ENCODE peak calls at places on chromosomes 2 and 18, in nine cellular contexts. B is A549; Z is ascending aorta; Q is mammary epithelial cell; R is lower lobe of right lung; L is small intestine; W is stomach; A is CD4-positive, CD25-positive, alpha-beta regulatory T cell; T is neural progenitor cell. K is an unnamed sample. For H3K4me1, the result is how much of the 10 kb centered on the place peaks cover.

GRCh38 chr2:7845332-7845731 is 836.5 kb upstream of the ID2 start:
- DNase-seq in Q (peak), T (no peak), L (no peak), W (no peak), A (no peak), Z (no peak), B (no peak), R (no peak), K (no peak)

GRCh38 chr2:175627405-175627804 is 374.7 kb downstream of the LNPK start:
- DNase-seq in B (no peak), A (no peak), Z (no peak), L (no peak), W (no peak), R (no peak), Q (no peak), T (no peak), K (no peak)

GRCh38 chr2:118861242-118861641 is 13.8 kb upstream of the EN1 start:
- DNase-seq in Z (peak), A (no peak), B (no peak), W (no peak), R (no peak), L (no peak), Q (no peak), T (no peak), K (no peak)

GRCh38 chr2:203758841-203759691 is 52.6 kb downstream of the CD28 start:
- DNase-seq in A (no peak), Z (no peak), Q (peak), R (no peak), L (no peak), T (no peak), W (peak), B (peak), K (no peak)

GRCh38 chr2:142869461-142870106 is 7.9 kb upstream of the KYNU start:
- DNase-seq in A (no peak), L (peak), T (no peak), Q (no peak), Z (no peak), B (peak), R (no peak), W (no peak), K (no peak)

GRCh38 chr2:233853353-233853752 is 982 bp downstream of the HJURP start:
- DNase-seq in T (no peak), R (no peak), Q (peak), B (peak), W (peak), A (no peak), L (no peak), Z (no peak), K (no peak)

GRCh38 chr2:75429036-75429435 is 131.7 kb downstream of the EVA1A start:
- DNase-seq in B (no peak), R (no peak), L (no peak), Z (no peak), T (no peak), W (peak), Q (no peak), A (no peak), K (no peak)

GRCh38 chr18:59180150-59180845 is 39.7 kb upstream of the GRP start:
- DNase-seq in R (no peak), W (no peak), L (no peak), Q (peak), B (no peak), Z (no peak), A (no peak), T (no peak), K (no peak)

GRCh38 chr18:35513181-35513932 is 15.6 kb upstream of the INO80C start:
- DNase-seq in A (no peak), Q (peak), R (no peak), L (no peak), T (peak), B (peak), Z (peak), W (no peak), K (peak)

GRCh38 chr2:172372436-172372835 is 55.0 kb upstream of the ITGA6 start:
- DNase-seq in Z (no peak), Q (peak), T (no peak), B (no peak), R (no peak), W (no peak), A (no peak), L (no peak), K (no peak)

GRCh38 chr2:150478206-150478974 is 9.1 kb downstream of the RND3 start:
- DNase-seq in Z (no peak), Q (peak), A (no peak), T (peak), W (no peak), L (no peak), R (no peak), B (no peak), K (peak)
- H3K4me1 ChIP-seq in Z (under half), Q (half or more), A (under half), T (under half), W (half or more), L (under half), R (half or more), B (half or more), K (half or more)

GRCh38 chr2:39118786-39119499 is 1.9 kb downstream of the SOS1 start:
- DNase-seq in T (no peak), B (no peak), Q (peak), L (peak), R (no peak), W (no peak), A (peak), Z (no peak), K (no peak)
- H3K4me1 ChIP-seq in T (under half), B (under half), Q (under half), L (under half), R (half or more), W (half or more), A (under half), Z (under half), K (under half)

GRCh38 chr2:112691761-112692370 is 29.0 kb upstream of the NT5DC4 start:
- DNase-seq in T (no peak), B (peak), Z (no peak), Q (no peak), L (no peak), A (no peak), W (no peak), R (no peak), K (no peak)

GRCh38 chr2:112686348-112687217 is 34.2 kb upstream of the NT5DC4 start:
- DNase-seq in R (no peak), B (no peak), Z (no peak), L (no peak), W (no peak), T (no peak), Q (no peak), A (no peak), K (no peak)

GRCh38 chr2:112685167-112685884 is 35.5 kb upstream of the NT5DC4 start:
- DNase-seq in T (no peak), Z (no peak), B (peak), W (no peak), Q (no peak), R (no peak), L (no peak), A (no peak), K (no peak)

GRCh38 chr2:112690853-112691390 is 29.9 kb upstream of the NT5DC4 start:
- DNase-seq in R (peak), B (peak), T (peak), Z (peak), L (peak), W (peak), Q (peak), A (peak), K (peak)

GRCh38 chr2:112688086-112688880 is 32.5 kb upstream of the NT5DC4 start:
- DNase-seq in T (no peak), W (no peak), Z (no peak), R (no peak), A (no peak), B (peak), L (peak), Q (no peak), K (no peak)
- H3K4me1 ChIP-seq in T (under half), W (under half), Z (under half), R (under half), A (under half), B (under half), L (under half), Q (under half), K (under half)

GRCh38 chr2:30243231-30243630 is 11.9 kb downstream of the LBH start:
- DNase-seq in L (no peak), W (no peak), R (no peak), Q (no peak), A (no peak), Z (no peak), B (no peak), T (no peak), K (no peak)
- H3K4me1 ChIP-seq in L (under half), W (under half), R (half or more), Q (under half), A (half or more), Z (under half), B (half or more), T (under half), K (under half)

K was measured in GM23338.